ENCODE peak calls at places on chromosome 2, in seven cellular contexts. H is endothelial cell, G is GM10248, M is lower lobe of right lung, P is GM13976, Q is psoas muscle, Z is thoracic aorta. X is an unnamed sample.
A peak's percentile ranks its signal among the peaks of the same experiment; 100 is the strongest.

GRCh38 chr2:54561795-54562592 is 105.9 kb downstream of the SPTBN1 start:
- DNase-seq in H (no peak), G (no peak), M (no peak), P (no peak), Q (no peak), Z (no peak), X (no peak)

GRCh38 chr2:35986871-35987270 is 368.7 kb upstream of the CRIM1 start:
- DNase-seq in H (no peak), G (no peak), M (no peak), P (no peak), Q (no peak), Z (no peak), X (no peak)

GRCh38 chr2:224098473-224098872 is 59.4 kb upstream of the SERPINE2 start:
- DNase-seq in H (no peak), G (no peak), M (no peak), P (no peak), Q (peak; percentile 23), Z (no peak), X (no peak)

GRCh38 chr2:112985090-112985489 is 7.3 kb downstream of the IL36G start:
- DNase-seq in H (no peak), G (no peak), M (no peak), P (no peak), Q (no peak), Z (no peak), X (peak; percentile 68)

GRCh38 chr2:62196278-62196901 is 475 bp downstream of the B3GNT2 start:
- DNase-seq in H (peak; percentile 66), G (peak; percentile 50), M (peak; percentile 83), P (no peak), Q (peak; percentile 39), Z (no peak), X (peak; percentile 70)

GRCh38 chr2:202681688-202682205 is 47.0 kb downstream of the FAM117B start:
- DNase-seq in H (no peak), G (no peak), M (no peak), P (no peak), Q (no peak), Z (no peak), X (no peak)

GRCh38 chr2:138827426-138828054 is 47.4 kb upstream of the NXPH2 start:
- DNase-seq in H (peak; percentile 25), G (peak; percentile 34), M (no peak), P (peak; percentile 31), Q (no peak), Z (no peak), X (peak; percentile 12)

GRCh38 chr2:228037915-228038314 is 143.6 kb downstream of the SPHKAP start:
- DNase-seq in H (no peak), G (no peak), M (no peak), P (no peak), Q (no peak), Z (no peak), X (no peak)

DNA sequence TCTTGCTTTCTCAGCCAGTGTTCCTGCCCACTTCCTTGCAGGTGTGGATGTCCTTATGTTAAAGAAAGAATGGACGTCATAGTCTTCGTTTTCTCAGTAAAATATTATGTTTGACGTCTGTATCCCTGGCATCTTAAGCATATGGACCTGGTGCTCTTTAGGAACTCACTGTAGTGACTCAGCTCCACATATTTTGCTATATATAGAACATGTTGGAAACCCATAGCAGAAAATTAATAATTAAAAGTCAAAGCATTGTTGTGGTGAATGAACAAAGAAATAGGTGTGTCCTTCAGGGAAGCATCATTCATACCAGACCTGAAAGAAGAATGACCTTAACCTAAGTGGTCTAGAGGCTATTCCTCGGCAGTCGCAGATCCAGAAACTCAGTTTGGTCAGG is 196.1 kb downstream of the MCFD2 start:
- DNase-seq in H (no peak), G (no peak), M (no peak), P (no peak), Q (no peak), Z (no peak), X (no peak)
- TF ChIP-seq CTCF in H (no peak), G (no peak), M (no peak), P (no peak), Q (no peak), Z (no peak), X (no peak)

GRCh38 chr2:241257419-241258032 is 57.9 kb downstream of the HDLBP start:
- DNase-seq in H (no peak), G (no peak), M (no peak), P (no peak), Q (no peak), Z (no peak), X (no peak)
- TF ChIP-seq CTCF in H (no peak), G (peak; percentile 23), M (no peak), P (no peak), Q (no peak), Z (no peak), X (peak; percentile 16)

DNA sequence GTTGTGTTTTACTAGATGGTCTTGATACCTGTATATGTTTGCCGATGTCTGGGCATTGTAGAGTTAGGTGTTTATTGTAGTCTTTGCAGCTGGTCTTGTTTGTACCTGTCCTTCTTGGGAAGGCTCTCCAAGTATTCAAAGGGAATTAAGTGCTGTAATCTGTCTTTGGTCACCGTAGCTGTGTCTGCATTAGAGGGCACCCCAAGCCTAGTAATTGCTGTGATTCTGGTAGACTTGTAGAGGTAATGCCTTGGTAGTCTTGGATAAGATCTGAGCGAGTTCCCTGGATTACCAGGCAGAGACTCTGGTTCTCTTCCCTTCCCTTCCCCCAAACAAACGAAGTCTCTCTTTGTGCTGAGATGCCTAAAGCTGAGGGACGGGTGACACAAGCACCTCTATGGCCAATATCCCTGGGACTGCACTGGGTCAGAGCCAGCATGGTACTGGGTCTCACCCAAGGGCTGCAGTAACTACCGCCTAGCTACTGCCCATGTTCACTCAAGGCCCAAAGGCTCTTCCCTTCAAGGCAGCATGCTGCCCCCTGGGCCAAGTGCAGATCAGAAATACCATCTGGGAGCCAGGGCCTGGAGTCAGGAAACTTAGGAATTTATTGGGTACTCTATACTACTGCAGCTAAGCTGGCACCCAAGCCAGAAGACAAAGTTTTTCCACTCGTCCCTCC is 27.1 kb downstream of the STPG4 start:
- DNase-seq in H (no peak), G (no peak), M (no peak), P (no peak), Q (no peak), Z (no peak), X (no peak)
- TF ChIP-seq CTCF in H (no peak), G (no peak), M (no peak), P (no peak), Q (no peak), Z (no peak), X (no peak)

DNA sequence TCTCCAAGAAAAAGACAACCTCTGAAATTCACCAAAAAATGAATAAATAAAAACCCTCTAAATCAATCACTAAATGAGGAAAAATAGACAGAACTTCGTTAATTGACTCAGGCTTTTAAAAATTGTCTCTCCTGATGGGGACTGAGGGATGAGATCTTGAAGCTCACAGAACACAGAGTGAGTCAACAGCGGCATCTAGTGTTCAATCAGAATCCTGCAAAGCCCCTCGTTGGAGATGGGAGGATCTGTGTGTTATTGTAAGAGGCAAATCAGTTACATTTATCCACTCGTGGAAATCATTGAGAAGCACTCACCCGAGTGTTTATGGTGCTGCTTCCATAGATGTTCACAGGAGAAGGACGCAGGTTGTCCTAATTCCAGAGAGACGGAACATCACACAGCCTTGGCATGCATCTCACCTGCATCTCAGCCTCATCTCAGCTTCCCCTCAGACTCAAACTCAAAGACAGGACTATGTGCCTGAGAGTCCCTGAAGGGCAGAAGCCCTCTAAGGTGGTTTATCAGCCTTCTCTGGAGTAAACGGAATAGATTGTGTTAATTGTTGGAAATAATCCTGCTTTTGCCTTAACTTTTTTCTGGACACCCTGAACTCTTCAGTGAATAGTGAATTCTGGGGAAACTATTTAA is 82.0 kb downstream of the MREG start:
- DNase-seq in H (peak; percentile 70), G (peak; percentile 58), M (no peak), P (peak; percentile 62), Q (peak; percentile 19), Z (peak; percentile 15), X (peak; percentile 72)
- TF ChIP-seq CTCF in H (peak; percentile 76), G (peak; percentile 88), M (peak; percentile 94), P (peak; percentile 79), Q (peak; percentile 92), Z (peak; percentile 92), X (peak; percentile 97)

GRCh38 chr2:57453929-57454328 is 592.7 kb upstream of the VRK2 start:
- DNase-seq in H (no peak), G (no peak), M (no peak), P (no peak), Q (no peak), Z (no peak), X (no peak)
- TF ChIP-seq CTCF in H (no peak), G (no peak), M (no peak), P (no peak), Q (no peak), Z (no peak), X (no peak)

DNA sequence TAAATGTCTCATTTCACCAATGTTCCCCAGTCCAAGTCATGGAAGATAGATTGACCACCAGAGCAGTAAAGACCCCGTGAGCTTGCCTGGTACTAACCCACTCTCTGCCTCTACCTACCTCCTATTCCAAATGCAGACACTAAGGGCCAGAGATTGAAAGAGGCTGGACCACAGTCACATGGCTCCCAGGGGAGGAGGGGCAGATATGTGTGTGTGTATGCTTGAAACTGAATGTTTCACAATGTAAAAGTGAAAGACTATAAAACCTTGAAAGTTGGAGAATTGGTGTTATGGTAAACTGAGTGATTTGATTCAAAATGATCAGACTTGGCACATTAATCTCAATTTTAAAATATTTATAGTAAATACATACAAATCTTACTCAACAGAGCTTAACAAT is 21.7 kb upstream of the KLHL29 start:
- DNase-seq in H (no peak), G (no peak), M (no peak), P (no peak), Q (no peak), Z (no peak), X (no peak)
- TF ChIP-seq CTCF in H (no peak), G (no peak), M (no peak), P (no peak), Q (no peak), Z (no peak), X (no peak)

X was measured in activated CD8-positive, alpha-beta T cell treated with anti-CD3 and anti-CD28 coated beads for 36 hours.